ENCODE peak calls at places on chromosomes 7 and 10, in seven cellular contexts. One of them, this sample, is unnamed.
A peak's percentile ranks its signal among the peaks of the same experiment; 100 is the strongest.

GRCh38 chr7:30182186-30182585 is 47.4 kb downstream of the MTURN start:
- DNase-seq in NT2/D1: no peak
- DNase-seq in HEK293T: no peak
- DNase-seq in activated CD4-positive, alpha-beta memory T cell treated with anti-CD3 and anti-CD28 coated beads, Interleukin-2, amount 10 ng/mL, durations not matched to agents 7 days and 5 days: no peak
- DNase-seq in nephron progenitor cell: no peak
- DNase-seq in activated effector memory CD4-positive, alpha-beta T cell treated with anti-CD3 and anti-CD28 coated beads, Interleukin-2, amount 50 U/mL, for 16 hours: no peak
- DNase-seq in NCI-H2081: no peak
- DNase-seq in this sample: no peak

GRCh38 chr7:73742753-73743641 is 4.4 kb upstream of the ABHD11 start:
- DNase-seq in NT2/D1: peak; percentile 76
- DNase-seq in HEK293T: no peak
- DNase-seq in activated CD4-positive, alpha-beta memory T cell treated with anti-CD3 and anti-CD28 coated beads, Interleukin-2, amount 10 ng/mL, durations not matched to agents 7 days and 5 days: no peak
- DNase-seq in nephron progenitor cell: peak; percentile 89
- DNase-seq in activated effector memory CD4-positive, alpha-beta T cell treated with anti-CD3 and anti-CD28 coated beads, Interleukin-2, amount 50 U/mL, for 16 hours: no peak
- DNase-seq in NCI-H2081: peak; percentile 98
- DNase-seq in this sample: peak; percentile 94

GRCh38 chr10:24493168-24493567 is 230.5 kb downstream of the ARHGAP21 start:
- DNase-seq in NT2/D1: no peak
- DNase-seq in HEK293T: no peak
- DNase-seq in activated CD4-positive, alpha-beta memory T cell treated with anti-CD3 and anti-CD28 coated beads, Interleukin-2, amount 10 ng/mL, durations not matched to agents 7 days and 5 days: no peak
- DNase-seq in nephron progenitor cell: no peak
- DNase-seq in activated effector memory CD4-positive, alpha-beta T cell treated with anti-CD3 and anti-CD28 coated beads, Interleukin-2, amount 50 U/mL, for 16 hours: no peak
- DNase-seq in NCI-H2081: no peak
- DNase-seq in this sample: no peak

GRCh38 chr10:132645630-132646442 is 108.2 kb downstream of the INPP5A start:
- DNase-seq in NT2/D1: no peak
- DNase-seq in HEK293T: no peak
- DNase-seq in activated CD4-positive, alpha-beta memory T cell treated with anti-CD3 and anti-CD28 coated beads, Interleukin-2, amount 10 ng/mL, durations not matched to agents 7 days and 5 days: no peak
- DNase-seq in nephron progenitor cell: no peak
- DNase-seq in activated effector memory CD4-positive, alpha-beta T cell treated with anti-CD3 and anti-CD28 coated beads, Interleukin-2, amount 50 U/mL, for 16 hours: peak; percentile 53
- DNase-seq in NCI-H2081: no peak
- DNase-seq in this sample: no peak

GRCh38 chr10:126050301-126050700 is 153.9 kb downstream of the FANK1 start:
- DNase-seq in NT2/D1: no peak
- DNase-seq in HEK293T: no peak
- DNase-seq in activated CD4-positive, alpha-beta memory T cell treated with anti-CD3 and anti-CD28 coated beads, Interleukin-2, amount 10 ng/mL, durations not matched to agents 7 days and 5 days: no peak
- DNase-seq in nephron progenitor cell: no peak
- DNase-seq in activated effector memory CD4-positive, alpha-beta T cell treated with anti-CD3 and anti-CD28 coated beads, Interleukin-2, amount 50 U/mL, for 16 hours: no peak
- DNase-seq in NCI-H2081: no peak
- DNase-seq in this sample: no peak

GRCh38 chr10:124004372-124004928 is 88.9 kb downstream of the CHST15 start:
- DNase-seq in NT2/D1: no peak
- DNase-seq in HEK293T: no peak
- DNase-seq in activated CD4-positive, alpha-beta memory T cell treated with anti-CD3 and anti-CD28 coated beads, Interleukin-2, amount 10 ng/mL, durations not matched to agents 7 days and 5 days: no peak
- DNase-seq in nephron progenitor cell: no peak
- DNase-seq in activated effector memory CD4-positive, alpha-beta T cell treated with anti-CD3 and anti-CD28 coated beads, Interleukin-2, amount 50 U/mL, for 16 hours: no peak
- DNase-seq in NCI-H2081: no peak
- DNase-seq in this sample: no peak

GRCh38 chr10:44389556-44389955 is 4.7 kb upstream of the CXCL12 start:
- DNase-seq in NT2/D1: no peak
- DNase-seq in HEK293T: no peak
- DNase-seq in activated CD4-positive, alpha-beta memory T cell treated with anti-CD3 and anti-CD28 coated beads, Interleukin-2, amount 10 ng/mL, durations not matched to agents 7 days and 5 days: no peak
- DNase-seq in nephron progenitor cell: no peak
- DNase-seq in activated effector memory CD4-positive, alpha-beta T cell treated with anti-CD3 and anti-CD28 coated beads, Interleukin-2, amount 50 U/mL, for 16 hours: peak; percentile 14
- DNase-seq in NCI-H2081: no peak
- DNase-seq in this sample: no peak

GRCh38 chr7:150586778-150587152 is 19.6 kb downstream of the GIMAP4 start:
- DNase-seq in NT2/D1: no peak
- DNase-seq in HEK293T: no peak
- DNase-seq in activated CD4-positive, alpha-beta memory T cell treated with anti-CD3 and anti-CD28 coated beads, Interleukin-2, amount 10 ng/mL, durations not matched to agents 7 days and 5 days: no peak
- DNase-seq in nephron progenitor cell: no peak
- DNase-seq in activated effector memory CD4-positive, alpha-beta T cell treated with anti-CD3 and anti-CD28 coated beads, Interleukin-2, amount 50 U/mL, for 16 hours: no peak
- DNase-seq in NCI-H2081: no peak
- DNase-seq in this sample: no peak

GRCh38 chr7:137891016-137891655 is 44.4 kb upstream of the DGKI start:
- DNase-seq in NT2/D1: no peak
- DNase-seq in HEK293T: no peak
- DNase-seq in activated CD4-positive, alpha-beta memory T cell treated with anti-CD3 and anti-CD28 coated beads, Interleukin-2, amount 10 ng/mL, durations not matched to agents 7 days and 5 days: no peak
- DNase-seq in nephron progenitor cell: no peak
- DNase-seq in activated effector memory CD4-positive, alpha-beta T cell treated with anti-CD3 and anti-CD28 coated beads, Interleukin-2, amount 50 U/mL, for 16 hours: no peak
- DNase-seq in NCI-H2081: no peak
- DNase-seq in this sample: no peak